ENCODE peak calls at places on chromosome 17, in eight cellular contexts. P is progenitor cell of endocrine pancreas, J is foreskin fibroblast, I is BE2C, O is choroid plexus epithelial cell, F is thoracic aorta, D is heart right ventricle, L is cardiac fibroblast. H is an unnamed sample.

GRCh38 chr17:52170963-52171572 is 12.6 kb upstream of the CA10 start:
- DNase-seq in I (peak; percentile 75), F (no peak), O (peak; percentile 3), D (no peak), P (peak; percentile 19), J (peak; percentile 1), L (peak; percentile 9), H (peak; percentile 61)

GRCh38 chr17:68580236-68580903 is 20.8 kb downstream of the FAM20A start:
- DNase-seq in D (no peak), L (peak; percentile 96), P (no peak), O (peak; percentile 61), J (peak; percentile 80), F (no peak), I (no peak), H (no peak)

GRCh38 chr17:75404223-75404738 is 1.2 kb downstream of the GRB2 start:
- DNase-seq in O (peak; percentile 90), D (peak; percentile 36), L (peak; percentile 87), I (peak; percentile 81), F (no peak), J (peak; percentile 90), P (peak; percentile 45), H (peak; percentile 39)

GRCh38 chr17:15981646-15982580 is 17.6 kb downstream of the ZSWIM7 start:
- DNase-seq in L (peak; percentile 44), D (no peak), J (peak; percentile 86), F (no peak), P (no peak), O (peak; percentile 76), I (no peak), H (no peak)

GRCh38 chr17:60127068-60128064 is 22.4 kb upstream of the CA4 start:
- DNase-seq in J (no peak), P (no peak), F (no peak), O (no peak), L (no peak), I (no peak), D (no peak), H (no peak)

GRCh38 chr17:68103148-68103547 is 67.6 kb downstream of the KPNA2 start:
- DNase-seq in L (no peak), P (no peak), J (peak; percentile 3), I (no peak), D (no peak), O (no peak), F (no peak), H (no peak)

GRCh38 chr17:18967806-18968744 is 16.1 kb downstream of the SLC5A10 start:
- DNase-seq in L (no peak), I (peak; percentile 20), P (no peak), D (no peak), J (peak; percentile 45), F (no peak), O (no peak), H (no peak)

GRCh38 chr17:51748749-51749604 is 409.5 kb downstream of the CA10 start:
- DNase-seq in D (no peak), L (no peak), I (no peak), J (no peak), P (no peak), O (no peak), F (no peak), H (no peak)

GRCh38 chr17:8740486-8740885 is 4.2 kb downstream of the CCDC42 start:
- DNase-seq in F (no peak), P (no peak), D (no peak), J (no peak), O (no peak), L (no peak), I (no peak), H (no peak)

GRCh38 chr17:67021196-67021595 is 23.2 kb upstream of the CACNG1 start:
- DNase-seq in L (no peak), O (no peak), D (no peak), F (no peak), I (no peak), P (no peak), J (no peak), H (no peak)

GRCh38 chr17:15453246-15453645 is 14.2 kb downstream of the CDRT4 start:
- DNase-seq in F (no peak), I (no peak), D (no peak), J (peak; percentile 33), P (no peak), O (no peak), L (no peak), H (no peak)

GRCh38 chr17:74472890-74473289 is 6.5 kb downstream of the CD300A start:
- DNase-seq in F (no peak), L (no peak), J (no peak), D (no peak), O (no peak), P (no peak), I (no peak), H (no peak)

GRCh38 chr17:74117087-74117486 is 86.4 kb upstream of the RPL38 start:
- DNase-seq in O (no peak), L (no peak), F (no peak), J (no peak), P (no peak), I (no peak), D (no peak), H (no peak)

GRCh38 chr17:78316867-78317816 is 42.7 kb downstream of the SOCS3 start:
- DNase-seq in F (no peak), J (peak; percentile 65), O (peak; percentile 61), I (no peak), L (peak; percentile 56), P (no peak), D (no peak), H (no peak)

GRCh38 chr17:58268774-58269556 is 11.8 kb downstream of the MPO start:
- DNase-seq in L (no peak), F (no peak), I (no peak), P (no peak), D (no peak), J (no peak), O (no peak), H (no peak)

GRCh38 chr17:66260688-66261087 is 31.5 kb upstream of the APOH start:
- DNase-seq in L (no peak), P (no peak), I (no peak), O (no peak), F (no peak), J (no peak), D (no peak), H (no peak)

GRCh38 chr17:10755592-10756127 is 25.8 kb upstream of the TMEM220 start:
- DNase-seq in P (no peak), J (no peak), L (no peak), O (no peak), I (no peak), D (no peak), F (no peak), H (no peak)

GRCh38 chr17:10756146-10756545 is 26.3 kb upstream of the TMEM220 start:
- DNase-seq in L (no peak), D (no peak), J (no peak), F (no peak), O (no peak), P (no peak), I (no peak), H (no peak)

GRCh38 chr17:10754861-10755591 is 25.2 kb upstream of the TMEM220 start:
- DNase-seq in P (no peak), O (peak; percentile 26), F (no peak), L (no peak), J (no peak), D (no peak), I (no peak), H (no peak)

GRCh38 chr17:10752696-10753095 is 22.9 kb upstream of the TMEM220 start:
- DNase-seq in P (no peak), J (no peak), L (no peak), I (no peak), F (no peak), O (no peak), D (no peak), H (no peak)

DNA sequence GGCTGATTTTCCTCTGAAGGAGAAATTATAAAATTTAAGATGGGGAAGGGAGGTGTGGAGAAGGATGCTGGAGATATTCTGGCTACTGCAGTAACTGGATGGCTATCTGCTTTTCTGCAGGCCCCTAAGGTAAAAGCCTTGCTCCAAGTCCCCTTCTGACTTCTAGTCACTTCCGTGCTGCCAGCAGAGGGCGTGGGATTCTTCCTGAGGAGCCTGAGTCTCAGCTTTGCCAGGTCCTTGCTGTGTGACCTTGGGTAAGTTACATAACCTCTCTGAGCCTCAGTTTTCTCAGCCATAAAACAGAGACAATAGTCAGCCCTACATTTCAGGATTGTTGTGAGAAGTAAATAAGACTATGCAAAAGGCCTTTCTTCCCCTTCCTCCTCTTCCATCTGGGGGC is 24.3 kb upstream of the TMEM220 start:
- DNase-seq in I (peak; percentile 41), F (no peak), P (no peak), D (peak; percentile 32), L (peak; percentile 28), J (peak; percentile 23), O (peak; percentile 48), H (no peak)
- TF ChIP-seq CTCF in I (peak; percentile 39), F (no peak), P (peak; percentile 45), D (no peak), L (peak; percentile 49), J (peak; percentile 28), O (peak; percentile 61), H (no peak)

DNA sequence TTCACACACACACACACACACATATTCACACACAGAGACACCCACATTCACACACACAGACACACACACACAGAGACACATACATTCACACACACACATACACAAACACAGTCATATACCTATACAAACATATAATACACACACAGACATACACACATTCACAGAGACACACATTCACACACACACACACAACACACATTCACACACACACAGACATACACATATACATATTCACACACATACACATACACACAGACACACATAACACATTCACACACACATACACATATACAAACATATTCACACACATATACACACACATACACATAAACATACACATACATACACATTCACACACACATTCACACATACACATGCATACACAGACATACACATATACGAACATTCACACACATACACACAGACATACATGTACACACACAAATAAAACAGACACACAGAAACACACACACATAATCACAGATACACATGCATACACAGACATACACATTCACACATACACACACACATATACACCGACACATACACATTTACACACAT is 7.9 kb downstream of the PRCD start:
- DNase-seq in O (no peak), F (no peak), P (no peak), D (no peak), J (no peak), I (no peak), L (no peak), H (no peak)
- TF ChIP-seq CTCF in O (no peak), F (no peak), P (no peak), D (no peak), J (no peak), I (no peak), L (no peak), H (no peak)

GRCh38 chr17:9991796-9992195 is 86.7 kb upstream of the RCVRN start:
- DNase-seq in D (no peak), O (no peak), I (no peak), L (no peak), P (no peak), J (no peak), F (no peak), H (no peak)
- TF ChIP-seq CTCF in D (no peak), O (no peak), I (no peak), L (no peak), P (no peak), J (no peak), F (no peak), H (no peak)

DNA sequence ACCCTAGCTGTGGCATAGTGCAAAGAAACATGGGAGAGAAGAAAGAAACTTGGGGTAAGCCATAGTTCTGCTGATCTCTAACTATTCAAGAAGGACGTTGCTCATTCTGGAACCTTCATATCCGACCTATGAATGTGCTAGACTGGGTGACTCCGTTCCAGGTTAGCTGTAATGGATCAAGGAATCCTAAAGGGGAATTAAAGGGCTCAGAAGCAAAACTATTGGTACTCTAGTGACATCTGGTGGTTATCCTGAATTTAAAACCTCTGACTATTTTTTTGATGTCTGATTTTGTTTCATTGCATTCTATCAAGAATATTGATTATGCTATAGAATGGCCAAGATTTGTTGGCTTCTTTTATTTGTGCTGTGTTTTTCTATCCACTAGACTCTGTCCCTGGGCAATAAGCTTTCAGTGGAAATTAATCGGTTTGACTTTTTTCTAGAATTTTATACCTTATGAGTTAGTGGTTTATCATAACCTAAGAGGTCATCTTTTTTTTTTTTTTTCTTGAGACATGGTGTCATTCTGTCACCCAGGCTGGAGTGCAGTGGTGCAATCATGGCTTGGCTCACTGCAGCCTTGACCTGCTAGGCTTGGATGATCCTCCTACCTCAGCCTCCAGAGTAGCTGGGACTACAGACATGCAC is 19.5 kb downstream of the PCTP start:
- DNase-seq in O (peak; percentile 78), F (no peak), P (no peak), L (peak; percentile 78), D (no peak), I (no peak), J (peak; percentile 82), H (no peak)
- TF ChIP-seq CTCF in O (peak; percentile 51), F (peak; percentile 57), P (peak; percentile 72), L (peak; percentile 39), D (peak; percentile 52), I (peak; percentile 59), J (peak; percentile 32), H (peak; percentile 65)